ENCODE peak calls at places on chromosome 1, in seven cellular contexts. One of them, this sample, is unnamed.

GRCh38 chr1:224237094-224237881 is 54.2 kb downstream of the DEGS1 start:
- DNase-seq in IMR-90: no peak
- DNase-seq in fibroblast of the aortic adventitia: no peak
- DNase-seq in right lobe of liver: no peak
- DNase-seq in dorsolateral prefrontal cortex: no peak
- DNase-seq in OCI-LY7: no peak
- DNase-seq in HFF-Myc: no peak
- DNase-seq in this sample: no peak

GRCh38 chr1:41539999-41540398 is 55.5 kb upstream of the EDN2 start:
- DNase-seq in right lobe of liver: no peak
- DNase-seq in IMR-90: no peak
- DNase-seq in fibroblast of the aortic adventitia: no peak
- DNase-seq in dorsolateral prefrontal cortex: no peak
- DNase-seq in OCI-LY7: no peak
- DNase-seq in HFF-Myc: no peak
- DNase-seq in this sample: no peak

GRCh38 chr1:15410223-15410883 is 665 bp downstream of the EFHD2 start:
- DNase-seq in OCI-LY7: peak
- DNase-seq in fibroblast of the aortic adventitia: no peak
- DNase-seq in right lobe of liver: no peak
- DNase-seq in dorsolateral prefrontal cortex: no peak
- DNase-seq in HFF-Myc: no peak
- DNase-seq in IMR-90: no peak
- DNase-seq in this sample: no peak

GRCh38 chr1:25504706-25505560 is 38.5 kb upstream of the LDLRAP1 start:
- DNase-seq in right lobe of liver: no peak
- DNase-seq in HFF-Myc: no peak
- DNase-seq in OCI-LY7: peak
- DNase-seq in fibroblast of the aortic adventitia: peak
- DNase-seq in IMR-90: peak
- DNase-seq in dorsolateral prefrontal cortex: no peak
- DNase-seq in this sample: no peak

GRCh38 chr1:42935313-42935624 is 23.4 kb downstream of the SLC2A1 start:
- DNase-seq in right lobe of liver: no peak
- DNase-seq in dorsolateral prefrontal cortex: no peak
- DNase-seq in OCI-LY7: peak
- DNase-seq in HFF-Myc: no peak
- DNase-seq in IMR-90: no peak
- DNase-seq in fibroblast of the aortic adventitia: no peak
- DNase-seq in this sample: no peak

GRCh38 chr1:206839857-206840256 is 25.6 kb upstream of the IL20 start:
- DNase-seq in OCI-LY7: no peak
- DNase-seq in fibroblast of the aortic adventitia: peak
- DNase-seq in IMR-90: peak
- DNase-seq in dorsolateral prefrontal cortex: no peak
- DNase-seq in right lobe of liver: peak
- DNase-seq in HFF-Myc: peak
- DNase-seq in this sample: no peak

GRCh38 chr1:34763142-34763781 is 3.7 kb downstream of the GJB4 start:
- DNase-seq in fibroblast of the aortic adventitia: no peak
- DNase-seq in right lobe of liver: no peak
- DNase-seq in IMR-90: peak
- DNase-seq in OCI-LY7: no peak
- DNase-seq in HFF-Myc: no peak
- DNase-seq in dorsolateral prefrontal cortex: no peak
- DNase-seq in this sample: no peak

GRCh38 chr1:8651236-8651890 is 166.1 kb downstream of the RERE start:
- DNase-seq in right lobe of liver: no peak
- DNase-seq in HFF-Myc: no peak
- DNase-seq in OCI-LY7: no peak
- DNase-seq in IMR-90: no peak
- DNase-seq in fibroblast of the aortic adventitia: no peak
- DNase-seq in dorsolateral prefrontal cortex: no peak
- DNase-seq in this sample: no peak

GRCh38 chr1:192907545-192908243 is 98.9 kb downstream of the RGS2 start:
- DNase-seq in right lobe of liver: no peak
- DNase-seq in IMR-90: peak
- DNase-seq in dorsolateral prefrontal cortex: no peak
- DNase-seq in fibroblast of the aortic adventitia: peak
- DNase-seq in OCI-LY7: no peak
- DNase-seq in HFF-Myc: no peak
- DNase-seq in this sample: no peak

GRCh38 chr1:234656981-234657651 is 47.1 kb upstream of the IRF2BP2 start:
- DNase-seq in IMR-90: peak
- DNase-seq in HFF-Myc: peak
- DNase-seq in dorsolateral prefrontal cortex: no peak
- DNase-seq in right lobe of liver: no peak
- DNase-seq in fibroblast of the aortic adventitia: peak
- DNase-seq in OCI-LY7: no peak
- DNase-seq in this sample: peak

GRCh38 chr1:171645553-171646336 is 6.7 kb downstream of the MYOC start:
- DNase-seq in dorsolateral prefrontal cortex: no peak
- DNase-seq in HFF-Myc: peak
- DNase-seq in right lobe of liver: no peak
- DNase-seq in IMR-90: no peak
- DNase-seq in OCI-LY7: no peak
- DNase-seq in fibroblast of the aortic adventitia: peak
- DNase-seq in this sample: no peak

GRCh38 chr1:101025283-101025679 is 303 bp downstream of the DPH5 start:
- DNase-seq in fibroblast of the aortic adventitia: no peak
- DNase-seq in right lobe of liver: no peak
- DNase-seq in OCI-LY7: peak
- DNase-seq in HFF-Myc: no peak
- DNase-seq in dorsolateral prefrontal cortex: no peak
- DNase-seq in IMR-90: peak
- DNase-seq in this sample: no peak

GRCh38 chr1:107593436-107594209 is 371.4 kb downstream of the VAV3 start:
- DNase-seq in fibroblast of the aortic adventitia: no peak
- DNase-seq in right lobe of liver: no peak
- DNase-seq in IMR-90: no peak
- DNase-seq in HFF-Myc: no peak
- DNase-seq in dorsolateral prefrontal cortex: no peak
- DNase-seq in OCI-LY7: no peak
- DNase-seq in this sample: no peak

GRCh38 chr1:8239039-8239305 is 78.9 kb upstream of the SLC45A1 start:
- DNase-seq in IMR-90: peak
- DNase-seq in fibroblast of the aortic adventitia: peak
- DNase-seq in dorsolateral prefrontal cortex: no peak
- DNase-seq in right lobe of liver: peak
- DNase-seq in HFF-Myc: no peak
- DNase-seq in OCI-LY7: no peak
- DNase-seq in this sample: no peak

GRCh38 chr1:30036229-30036547 is 687.2 kb downstream of the MATN1 start:
- DNase-seq in OCI-LY7: no peak
- DNase-seq in dorsolateral prefrontal cortex: no peak
- DNase-seq in fibroblast of the aortic adventitia: no peak
- DNase-seq in HFF-Myc: no peak
- DNase-seq in IMR-90: no peak
- DNase-seq in right lobe of liver: no peak
- DNase-seq in this sample: no peak

GRCh38 chr1:245412301-245412700 is 257.5 kb downstream of the KIF26B start:
- DNase-seq in IMR-90: no peak
- DNase-seq in fibroblast of the aortic adventitia: no peak
- DNase-seq in HFF-Myc: no peak
- DNase-seq in OCI-LY7: no peak
- DNase-seq in dorsolateral prefrontal cortex: no peak
- DNase-seq in right lobe of liver: no peak
- DNase-seq in this sample: no peak

GRCh38 chr1:199550384-199551067 is 477.0 kb upstream of the NR5A2 start:
- DNase-seq in right lobe of liver: no peak
- DNase-seq in HFF-Myc: no peak
- DNase-seq in dorsolateral prefrontal cortex: no peak
- DNase-seq in fibroblast of the aortic adventitia: peak
- DNase-seq in OCI-LY7: no peak
- DNase-seq in IMR-90: peak
- DNase-seq in this sample: no peak

GRCh38 chr1:212760126-212760823 is 31.3 kb downstream of the NSL1 start:
- DNase-seq in dorsolateral prefrontal cortex: no peak
- DNase-seq in right lobe of liver: peak
- DNase-seq in IMR-90: no peak
- DNase-seq in OCI-LY7: peak
- DNase-seq in fibroblast of the aortic adventitia: no peak
- DNase-seq in HFF-Myc: no peak
- DNase-seq in this sample: peak
- TF ChIP-seq CTCF in dorsolateral prefrontal cortex: no peak
- TF ChIP-seq CTCF in right lobe of liver: no peak
- TF ChIP-seq CTCF in IMR-90: peak
- TF ChIP-seq CTCF in OCI-LY7: peak
- TF ChIP-seq CTCF in fibroblast of the aortic adventitia: peak
- TF ChIP-seq CTCF in HFF-Myc: peak
- TF ChIP-seq CTCF in this sample: peak

DNA sequence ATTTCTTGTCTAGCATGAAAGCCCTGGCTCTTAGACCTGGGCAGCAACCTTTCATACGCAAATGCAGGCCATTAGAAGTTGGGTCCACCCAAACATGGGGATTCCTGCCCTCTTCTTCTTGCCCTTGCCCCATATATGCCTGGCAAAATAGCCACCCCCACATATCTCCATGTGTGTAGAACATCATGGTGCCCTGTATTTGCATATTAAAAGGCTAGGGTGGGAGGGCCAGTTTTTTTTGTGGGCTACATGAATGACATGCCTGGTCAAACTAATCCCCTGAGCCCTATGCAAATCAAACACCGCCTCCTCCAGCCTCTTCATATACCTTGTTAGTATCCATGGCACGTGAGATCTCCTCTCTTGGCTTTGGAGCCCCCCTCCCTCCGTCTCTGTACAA is 24.7 kb downstream of the MFSD2A start:
- DNase-seq in OCI-LY7: no peak
- DNase-seq in HFF-Myc: no peak
- DNase-seq in right lobe of liver: no peak
- DNase-seq in fibroblast of the aortic adventitia: no peak
- DNase-seq in IMR-90: no peak
- DNase-seq in dorsolateral prefrontal cortex: no peak
- DNase-seq in this sample: no peak
- TF ChIP-seq CTCF in OCI-LY7: no peak
- TF ChIP-seq CTCF in HFF-Myc: no peak
- TF ChIP-seq CTCF in right lobe of liver: no peak
- TF ChIP-seq CTCF in fibroblast of the aortic adventitia: no peak
- TF ChIP-seq CTCF in IMR-90: no peak
- TF ChIP-seq CTCF in dorsolateral prefrontal cortex: no peak
- TF ChIP-seq CTCF in this sample: no peak

DNA sequence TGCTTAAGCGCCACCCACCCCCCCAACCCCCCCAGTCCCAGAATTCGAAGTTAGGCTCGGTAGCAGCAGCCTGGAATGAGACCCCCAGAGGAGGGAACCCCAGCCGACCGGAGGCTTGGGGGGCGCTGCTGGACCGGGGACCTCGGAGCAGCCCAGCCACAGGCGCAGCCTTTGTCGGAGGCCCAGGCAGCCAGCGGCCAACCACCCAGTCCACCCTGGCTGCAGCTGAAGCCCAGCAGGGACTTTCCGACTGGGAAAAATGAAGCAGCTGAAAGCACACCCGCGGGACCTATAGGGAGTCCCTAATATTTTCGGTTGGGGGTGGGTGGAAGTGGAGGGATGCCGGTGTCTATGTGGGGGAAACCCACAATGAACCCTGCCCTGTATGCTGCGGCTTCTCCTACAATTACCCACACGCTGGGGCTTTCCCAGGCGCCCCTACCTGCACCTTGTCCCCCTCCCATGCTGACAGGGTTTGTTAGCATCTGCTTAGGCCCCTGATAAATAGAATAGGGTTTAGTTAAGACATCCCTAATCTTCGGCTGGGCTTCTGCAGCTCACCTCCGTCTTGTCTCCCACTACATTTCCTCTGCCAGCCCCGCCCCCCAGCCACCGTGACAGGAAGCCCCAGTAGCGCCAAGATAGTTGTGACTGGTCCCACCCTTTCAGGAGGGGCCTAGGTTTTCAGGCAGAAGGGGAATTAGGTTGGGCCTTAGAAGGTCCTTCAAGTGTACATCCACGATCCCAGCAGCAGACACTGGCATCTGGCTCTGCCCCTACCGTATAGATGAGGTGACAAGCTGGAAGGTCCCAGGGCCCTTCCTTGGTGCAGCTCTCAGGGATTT is 838 bp downstream of the CCDC28B start:
- DNase-seq in HFF-Myc: no peak
- DNase-seq in dorsolateral prefrontal cortex: peak
- DNase-seq in right lobe of liver: peak
- DNase-seq in OCI-LY7: peak
- DNase-seq in IMR-90: peak
- DNase-seq in fibroblast of the aortic adventitia: peak
- DNase-seq in this sample: peak
- TF ChIP-seq CTCF in HFF-Myc: no peak
- TF ChIP-seq CTCF in dorsolateral prefrontal cortex: peak
- TF ChIP-seq CTCF in right lobe of liver: no peak
- TF ChIP-seq CTCF in OCI-LY7: peak
- TF ChIP-seq CTCF in IMR-90: peak
- TF ChIP-seq CTCF in fibroblast of the aortic adventitia: no peak
- TF ChIP-seq CTCF in this sample: no peak

DNA sequence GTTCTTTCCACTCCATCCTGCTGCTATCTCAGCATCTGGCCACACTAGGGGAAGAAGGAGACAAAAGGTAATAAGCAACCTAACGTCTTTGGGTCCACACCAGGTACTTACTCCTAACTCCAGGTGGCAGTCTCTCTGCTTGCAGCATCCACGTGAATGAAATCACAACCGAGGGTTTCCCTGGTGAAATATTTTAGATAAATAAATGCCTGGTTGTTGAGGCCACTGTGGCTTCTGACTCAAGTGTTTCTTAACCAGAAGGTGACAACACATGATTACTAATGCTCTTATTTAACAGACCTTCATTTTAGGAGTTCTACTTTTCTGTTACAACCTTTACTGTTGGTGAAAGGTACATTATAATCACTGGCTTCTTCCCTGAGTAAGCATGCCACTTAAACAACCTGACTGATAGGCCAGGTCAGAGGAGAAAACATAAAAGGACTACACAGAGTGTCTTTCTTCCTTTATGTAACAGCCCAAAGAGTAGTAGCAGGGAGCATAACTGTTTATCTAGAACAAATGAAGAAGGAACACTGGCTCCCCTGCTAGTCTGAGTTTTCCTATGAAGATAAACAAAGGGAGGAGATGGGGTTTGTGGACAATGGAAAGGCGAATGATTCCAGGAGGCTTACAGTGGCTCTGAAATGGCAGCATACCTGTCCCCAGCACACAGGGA is 59.9 kb downstream of the SYT6 start:
- DNase-seq in fibroblast of the aortic adventitia: no peak
- DNase-seq in OCI-LY7: peak
- DNase-seq in right lobe of liver: no peak
- DNase-seq in HFF-Myc: no peak
- DNase-seq in dorsolateral prefrontal cortex: no peak
- DNase-seq in IMR-90: peak
- DNase-seq in this sample: no peak
- TF ChIP-seq CTCF in fibroblast of the aortic adventitia: no peak
- TF ChIP-seq CTCF in OCI-LY7: peak
- TF ChIP-seq CTCF in right lobe of liver: no peak
- TF ChIP-seq CTCF in HFF-Myc: no peak
- TF ChIP-seq CTCF in dorsolateral prefrontal cortex: no peak
- TF ChIP-seq CTCF in IMR-90: peak
- TF ChIP-seq CTCF in this sample: peak

GRCh38 chr1:218284377-218284916 is 646 bp upstream of the RRP15 start:
- DNase-seq in fibroblast of the aortic adventitia: no peak
- DNase-seq in IMR-90: no peak
- DNase-seq in right lobe of liver: no peak
- DNase-seq in dorsolateral prefrontal cortex: peak
- DNase-seq in HFF-Myc: no peak
- DNase-seq in OCI-LY7: no peak
- DNase-seq in this sample: no peak
- TF ChIP-seq CTCF in fibroblast of the aortic adventitia: no peak
- TF ChIP-seq CTCF in IMR-90: no peak
- TF ChIP-seq CTCF in right lobe of liver: no peak
- TF ChIP-seq CTCF in dorsolateral prefrontal cortex: no peak
- TF ChIP-seq CTCF in HFF-Myc: no peak
- TF ChIP-seq CTCF in OCI-LY7: no peak
- TF ChIP-seq CTCF in this sample: no peak

GRCh38 chr1:92298213-92298572 is 594 bp downstream of the GLMN start:
- DNase-seq in right lobe of liver: no peak
- DNase-seq in IMR-90: no peak
- DNase-seq in OCI-LY7: no peak
- DNase-seq in fibroblast of the aortic adventitia: peak
- DNase-seq in dorsolateral prefrontal cortex: no peak
- DNase-seq in HFF-Myc: no peak
- DNase-seq in this sample: no peak
- TF ChIP-seq CTCF in right lobe of liver: no peak
- TF ChIP-seq CTCF in IMR-90: peak
- TF ChIP-seq CTCF in OCI-LY7: peak
- TF ChIP-seq CTCF in fibroblast of the aortic adventitia: peak
- TF ChIP-seq CTCF in dorsolateral prefrontal cortex: no peak
- TF ChIP-seq CTCF in HFF-Myc: no peak
- TF ChIP-seq CTCF in this sample: no peak

This sample was measured in GM10248.